ENCODE peak calls at places on chromosomes 11 and 22, in seven cellular contexts. O is heart right ventricle, V is brain microvascular endothelial cell, C is upper lobe of right lung, G is endodermal cell, T is HCT116, Z is A549. B is an unnamed sample.

GRCh38 chr11:122720482-122720881 is 65.0 kb downstream of the UBASH3B start:
- DNase-seq in G (no peak), Z (no peak), C (no peak), V (no peak), T (no peak), O (no peak), B (peak)

GRCh38 chr22:42964994-42965699 is 49.8 kb downstream of the PACSIN2 start:
- DNase-seq in C (no peak), T (peak), O (no peak), G (peak), Z (no peak), V (peak), B (no peak)

GRCh38 chr11:19713221-19714092 is 820 bp downstream of the NAV2 start:
- DNase-seq in T (no peak), V (peak), G (peak), O (no peak), C (no peak), Z (no peak), B (no peak)

GRCh38 chr11:128022007-128022368 is 565.4 kb downstream of the ETS1 start:
- DNase-seq in Z (no peak), V (peak), T (no peak), C (no peak), O (no peak), G (no peak), B (no peak)

GRCh38 chr11:17414317-17414737 is 25.9 kb upstream of the KCNJ11 start:
- DNase-seq in O (no peak), C (no peak), T (no peak), V (no peak), G (no peak), Z (no peak), B (no peak)

GRCh38 chr22:36332623-36333331 is 55.0 kb downstream of the MYH9 start:
- DNase-seq in C (no peak), O (no peak), T (no peak), G (peak), V (peak), Z (no peak), B (peak)

GRCh38 chr11:69211540-69212120 is 55.9 kb downstream of the SMIM38 start:
- DNase-seq in Z (no peak), T (no peak), O (no peak), C (no peak), G (no peak), V (no peak), B (no peak)

GRCh38 chr22:31951201-31952093 is 7.1 kb downstream of the YWHAH start:
- DNase-seq in Z (no peak), C (peak), V (no peak), O (no peak), G (no peak), T (no peak), B (no peak)

GRCh38 chr22:48942698-48943566 is 884.7 kb downstream of the BRD1 start:
- DNase-seq in C (peak), T (no peak), Z (no peak), V (no peak), O (no peak), G (peak), B (no peak)

GRCh38 chr22:31654408-31654807 is 7.6 kb downstream of the PISD start:
- DNase-seq in G (no peak), T (no peak), O (no peak), C (no peak), V (no peak), Z (no peak), B (no peak)

GRCh38 chr11:95886462-95886861 is 37.4 kb downstream of the MTMR2 start:
- DNase-seq in G (no peak), V (no peak), O (no peak), Z (no peak), T (no peak), C (no peak), B (no peak)

GRCh38 chr22:46528121-46528610 is 9.3 kb downstream of the CELSR1 start:
- DNase-seq in Z (peak), G (peak), C (no peak), T (peak), O (no peak), V (peak), B (peak)

GRCh38 chr11:68256331-68256741 is 15.4 kb downstream of the C11orf24 start:
- DNase-seq in O (no peak), G (no peak), V (peak), T (no peak), Z (no peak), C (no peak), B (peak)

GRCh38 chr11:13328276-13328675 is 50.7 kb downstream of the BMAL1 start:
- DNase-seq in V (no peak), T (no peak), C (no peak), O (no peak), G (no peak), Z (no peak), B (no peak)

GRCh38 chr11:134250675-134251074 is 2.5 kb downstream of the THYN1 start:
- DNase-seq in Z (no peak), O (no peak), C (no peak), G (no peak), V (no peak), T (no peak), B (no peak)

GRCh38 chr11:134257101-134257500 is 3.7 kb downstream of the ACAD8 start:
- DNase-seq in V (no peak), G (no peak), T (no peak), C (no peak), Z (no peak), O (no peak), B (no peak)

GRCh38 chr11:134252539-134253188 is 488 bp downstream of the THYN1 start:
- DNase-seq in C (no peak), V (peak), T (no peak), G (peak), O (peak), Z (peak), B (peak)

GRCh38 chr11:134254433-134254832 is 1.1 kb downstream of the ACAD8 start:
- DNase-seq in Z (no peak), C (no peak), O (no peak), T (no peak), V (no peak), G (no peak), B (no peak)

DNA sequence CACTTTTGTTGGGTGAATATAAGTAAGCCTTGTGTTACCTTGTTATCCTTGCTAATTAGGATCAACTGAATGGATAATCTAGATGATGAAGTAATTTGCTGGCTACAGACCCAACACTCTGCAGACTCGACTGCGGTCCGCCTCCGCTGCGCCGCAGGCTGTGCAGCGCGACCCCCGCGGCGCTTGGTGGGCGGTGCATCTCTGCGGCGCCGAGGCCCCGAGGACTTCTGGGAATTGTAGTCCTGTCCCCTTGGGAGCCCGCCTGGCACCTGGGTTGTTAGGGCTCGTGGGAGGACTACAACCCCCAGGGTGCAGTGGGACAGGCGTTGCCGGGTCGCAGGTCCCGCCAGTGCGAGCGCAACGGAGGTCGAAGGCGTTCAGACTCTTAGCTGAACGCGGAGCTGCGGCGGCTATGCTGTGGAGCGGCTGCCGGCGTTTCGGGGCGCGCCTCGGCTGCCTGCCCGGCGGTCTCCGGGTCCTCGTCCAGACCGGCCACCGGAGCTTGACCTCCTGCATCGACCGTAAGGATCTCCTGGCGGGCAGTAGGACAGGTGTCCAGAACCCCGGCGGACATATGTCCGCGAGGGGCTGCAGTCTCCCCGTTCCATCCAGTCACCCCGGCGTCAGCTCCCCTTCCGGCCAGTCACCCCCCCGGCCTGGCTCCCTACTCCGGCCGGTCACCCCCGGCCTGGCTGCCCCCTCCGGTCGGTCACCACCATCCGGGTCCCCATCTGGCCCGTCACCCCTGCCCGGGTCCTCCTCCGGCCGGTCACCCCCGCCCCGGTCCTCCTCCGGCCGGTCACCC is at the start of the genes ACAD8 and THYN1:
- DNase-seq in O (peak), Z (peak), C (peak), T (peak), G (peak), V (peak), B (peak)
- TF ChIP-seq CTCF in O (peak), Z (no peak), C (peak), T (no peak), G (no peak), V (peak), B (peak)

DNA sequence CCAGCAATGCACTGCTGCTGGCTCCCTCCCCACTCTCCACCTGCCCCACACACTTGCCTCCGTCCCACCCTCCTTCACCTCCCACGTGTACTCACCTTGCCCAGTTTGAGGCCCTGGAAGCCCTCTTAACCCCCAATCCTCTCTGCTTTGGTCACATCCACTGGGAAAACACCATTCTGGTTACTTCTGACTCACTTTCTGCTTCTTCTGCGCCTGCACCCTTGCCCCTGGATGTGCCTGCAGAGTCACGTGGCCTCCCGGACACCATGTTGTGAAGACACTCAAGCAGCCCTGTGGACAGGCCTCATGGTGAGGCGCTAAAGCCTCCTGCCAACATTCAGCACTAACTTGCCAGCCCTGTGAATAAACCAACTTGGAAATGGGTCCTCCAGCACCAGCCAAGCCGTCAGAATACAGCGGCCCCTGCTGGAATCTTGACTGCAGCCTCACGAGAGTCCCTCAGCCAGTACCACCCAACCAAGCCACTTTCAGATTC is 2.6 kb upstream of the NAALADL1 start:
- DNase-seq in T (no peak), G (peak), V (no peak), O (no peak), Z (no peak), C (no peak), B (peak)
- H3K4me3 ChIP-seq in T (no peak), G (no peak), V (no peak), O (no peak), Z (no peak), C (no peak), B (no peak)

DNA sequence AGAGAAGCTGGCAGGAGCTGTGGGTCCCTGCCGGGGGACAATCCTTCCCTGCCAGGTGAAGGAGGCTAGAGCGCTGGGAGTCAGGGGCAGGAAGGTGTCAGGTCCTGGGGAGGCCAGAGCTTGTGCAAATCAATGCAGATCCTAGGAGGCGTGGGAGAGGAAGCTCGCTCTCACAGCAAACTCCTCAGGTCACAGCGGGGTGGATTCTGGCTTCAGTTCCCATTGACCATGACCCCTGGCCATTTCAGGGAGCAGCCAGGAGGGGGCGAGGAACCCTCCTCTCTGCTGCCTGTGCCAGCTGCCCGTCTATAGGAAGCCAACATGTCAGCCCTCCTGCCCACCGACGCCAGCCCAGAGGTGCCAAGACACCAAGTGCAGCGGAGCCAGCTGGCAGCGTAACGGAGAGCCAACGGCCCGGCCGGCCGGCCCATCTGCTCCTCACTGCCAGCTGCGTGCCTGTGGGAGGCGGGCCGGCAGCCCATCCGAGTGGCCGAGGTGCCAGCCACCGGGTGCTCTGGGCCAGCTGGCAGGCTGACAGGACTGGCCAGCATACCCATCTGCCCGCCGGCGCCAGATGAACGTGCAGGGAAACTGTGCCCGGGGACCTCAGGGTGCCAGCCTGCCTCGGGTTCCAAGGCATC is 374.9 kb downstream of the MIAT start:
- DNase-seq in T (no peak), V (no peak), G (peak), Z (no peak), C (no peak), O (no peak), B (no peak)
- TF ChIP-seq CTCF in T (peak), V (peak), G (peak), Z (no peak), C (no peak), O (peak), B (peak)

GRCh38 chr11:6746086-6746618 is 25.6 kb downstream of the OR2AG2 start:
- DNase-seq in T (no peak), G (no peak), V (no peak), Z (no peak), C (no peak), O (no peak), B (peak)
- H3K4me3 ChIP-seq in T (no peak), G (no peak), V (no peak), Z (no peak), C (peak), O (no peak), B (no peak)

GRCh38 chr11:796565-797299 is 1.3 kb downstream of the SLC25A22 start:
- DNase-seq in V (no peak), C (no peak), G (no peak), O (no peak), Z (no peak), T (no peak), B (no peak)
- TF ChIP-seq CTCF in V (no peak), C (no peak), G (no peak), O (no peak), Z (no peak), T (no peak), B (no peak)

GRCh38 chr11:76671236-76671590 is 666 bp upstream of the LRRC32 start:
- DNase-seq in T (no peak), C (no peak), Z (no peak), G (no peak), V (no peak), O (no peak), B (no peak)
- H3K4me3 ChIP-seq in T (no peak), C (peak), Z (peak), G (peak), V (peak), O (no peak), B (peak)

DNA sequence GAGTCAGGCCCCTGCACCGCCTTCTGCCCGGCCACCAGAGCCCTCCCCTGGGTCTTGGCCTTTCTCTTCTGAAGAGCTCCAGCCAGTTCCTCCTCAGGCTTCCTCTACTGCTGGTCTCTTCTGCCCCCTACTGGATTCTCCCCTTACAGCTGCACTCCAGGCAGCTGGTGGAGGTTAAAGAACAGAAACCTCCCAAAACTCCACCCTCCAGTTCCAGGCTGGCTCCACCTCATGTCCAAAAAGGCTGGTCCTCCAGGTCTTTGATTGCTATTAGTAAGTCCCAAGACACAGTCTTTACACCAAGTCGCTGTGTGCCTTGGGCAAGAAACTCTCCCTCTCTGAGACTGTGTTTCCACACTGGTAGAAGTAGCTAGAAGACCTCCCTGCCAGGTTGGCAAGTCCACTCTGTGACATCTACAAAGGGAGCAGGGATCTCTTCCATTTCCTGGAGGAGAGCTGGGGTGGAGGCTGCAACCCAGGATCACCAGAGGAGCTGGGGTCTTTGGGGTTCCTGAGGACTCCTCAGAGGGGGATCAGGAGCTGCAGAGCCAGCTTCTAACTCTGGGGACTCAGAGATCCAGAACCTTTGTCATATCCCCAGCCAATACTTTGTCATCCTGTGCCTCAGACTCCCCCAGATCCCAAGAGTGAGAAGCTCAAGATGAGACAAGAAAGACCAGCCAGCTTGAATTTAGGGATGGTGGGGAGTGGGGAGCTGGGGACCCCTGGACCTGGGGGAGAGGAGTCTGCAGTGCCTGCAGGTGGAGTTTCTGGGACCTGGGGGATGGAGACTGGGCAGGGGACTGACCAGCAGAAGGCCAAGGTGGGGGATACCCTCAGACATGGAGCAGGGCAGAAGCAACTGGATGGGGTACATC is 3.4 kb upstream of the IGLL5 start:
- DNase-seq in V (peak), G (peak), O (peak), T (peak), Z (peak), C (no peak), B (peak)
- TF ChIP-seq CTCF in V (peak), G (peak), O (peak), T (peak), Z (peak), C (peak), B (peak)

DNA sequence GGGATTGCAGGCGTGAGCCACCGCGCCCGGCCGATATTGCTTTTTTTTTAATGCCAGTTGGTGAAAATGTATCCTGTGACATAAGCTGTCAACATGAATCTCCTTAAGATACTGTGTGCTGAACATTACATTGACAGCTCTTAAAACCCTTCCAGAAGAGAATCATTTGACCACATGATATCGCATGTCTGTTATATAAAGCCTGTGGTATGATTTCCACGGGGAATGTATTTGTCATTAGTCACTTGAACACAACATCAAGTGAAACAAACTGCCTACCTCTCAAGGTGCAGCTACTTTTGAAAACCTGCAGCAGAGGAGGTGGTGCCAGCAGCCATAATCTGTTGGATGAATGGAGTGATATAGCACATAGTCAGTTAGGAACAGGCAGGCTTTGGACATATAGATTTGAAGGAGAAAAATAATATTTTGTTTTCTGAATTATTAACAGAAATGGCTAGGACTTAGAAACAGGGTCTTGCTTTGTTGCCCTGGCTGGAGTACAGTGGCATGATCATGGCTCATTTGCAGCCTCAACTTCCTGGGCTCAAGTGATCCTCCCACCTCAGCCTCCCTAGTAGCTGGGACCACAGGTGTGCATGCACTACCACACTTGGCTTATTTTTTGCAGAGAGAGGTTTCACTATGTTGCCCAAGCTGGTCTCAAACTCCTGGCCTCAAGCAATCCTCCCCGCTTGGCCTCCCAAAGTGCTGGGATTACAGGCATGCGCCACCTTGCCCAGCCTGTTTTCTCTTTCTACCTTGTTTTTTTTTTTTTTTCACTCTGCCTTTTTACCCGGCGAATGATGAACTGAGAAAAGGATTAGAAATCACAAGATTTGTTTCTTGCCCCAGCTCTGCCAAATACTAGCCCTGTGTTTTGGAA is 67.3 kb downstream of the BCL2L13 start:
- DNase-seq in T (no peak), Z (no peak), V (no peak), C (no peak), G (no peak), O (no peak), B (no peak)
- H3K4me3 ChIP-seq in T (no peak), Z (peak), V (no peak), C (peak), G (no peak), O (no peak), B (peak)

DNA sequence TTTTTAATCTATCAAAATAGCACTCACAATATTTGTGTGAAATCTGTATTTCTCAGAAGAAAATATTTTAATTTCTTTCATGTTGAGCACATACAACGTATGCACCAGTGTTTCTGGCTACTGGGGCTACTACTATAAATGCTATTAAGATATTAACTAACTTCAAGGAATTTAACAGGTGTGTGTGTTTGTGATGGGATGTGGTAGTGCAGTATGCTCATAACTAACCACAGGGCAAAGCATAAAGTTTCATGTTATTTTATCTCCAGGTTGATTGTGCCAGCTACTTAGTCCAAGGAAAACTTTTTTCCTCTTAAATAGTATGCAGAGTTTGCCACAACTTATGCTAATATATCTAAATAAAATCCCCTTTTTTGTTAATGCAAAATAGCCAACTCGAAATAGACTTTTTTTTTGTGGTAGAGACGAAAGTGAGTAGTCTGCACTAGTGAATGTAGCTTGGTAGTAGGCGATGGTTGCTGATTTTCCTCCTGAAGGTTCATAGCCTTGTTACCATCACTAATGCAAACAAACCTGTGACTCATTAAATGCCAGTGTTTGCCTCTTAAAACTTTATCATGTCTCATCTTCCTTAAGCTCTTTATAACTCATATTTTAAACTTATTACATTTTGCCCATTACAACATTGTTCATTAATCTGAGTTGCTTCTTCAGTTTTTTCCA is 565.5 kb upstream of the ANO3 start:
- DNase-seq in Z (no peak), G (no peak), O (no peak), V (peak), C (no peak), T (no peak), B (no peak)
- TF ChIP-seq CTCF in Z (no peak), G (no peak), O (no peak), V (no peak), C (no peak), T (no peak), B (no peak)